ENCODE peak calls at places on chromosomes 13 and 19, in five cellular contexts. G, D, W, T and P are unnamed samples.

GRCh38 chr13:80577951-80578670 is 237.2 kb upstream of the SPRY2 start:
- DNase-seq in W (no peak), D (no peak), G (no peak), T (peak; percentile 4), P (no peak)

GRCh38 chr13:45367358-45367757 is 26.4 kb upstream of the TPT1 start:
- DNase-seq in W (no peak), T (peak; percentile 98), G (peak; percentile 21), D (peak; percentile 77), P (peak; percentile 72)

GRCh38 chr13:79548886-79549285 is 67.9 kb downstream of the NDFIP2 start:
- DNase-seq in W (no peak), D (no peak), G (no peak), T (peak; percentile 33), P (no peak)

GRCh38 chr13:80379245-80379644 is 38.3 kb upstream of the SPRY2 start:
- DNase-seq in G (no peak), D (no peak), W (no peak), T (peak; percentile 94), P (no peak)

GRCh38 chr19:9671654-9672053 is 3.2 kb downstream of the ZNF562 start:
- DNase-seq in G (no peak), T (peak; percentile 19), W (no peak), D (no peak), P (no peak)

GRCh38 chr19:33085570-33086128 is 4.7 kb downstream of the GPATCH1 start:
- DNase-seq in W (no peak), D (no peak), G (no peak), T (no peak), P (no peak)

GRCh38 chr13:77014906-77015685 is 11.9 kb downstream of the FBXL3 start:
- DNase-seq in W (no peak), D (no peak), T (no peak), G (no peak), P (no peak)

GRCh38 chr13:67048793-67049150 is 181.4 kb downstream of the PCDH9 start:
- DNase-seq in G (no peak), D (no peak), W (no peak), T (peak; percentile 84), P (no peak)

GRCh38 chr19:38679839-38680238 is 32.4 kb downstream of the ACTN4 start:
- DNase-seq in W (no peak), G (no peak), T (peak; percentile 88), D (no peak), P (no peak)

GRCh38 chr19:1991516-1991915 is 24.0 kb downstream of the BTBD2 start:
- DNase-seq in G (no peak), T (no peak), W (no peak), D (no peak), P (no peak)

GRCh38 chr13:93029536-93029935 is 197.1 kb upstream of the GPC6 start:
- DNase-seq in D (no peak), T (no peak), G (no peak), W (no peak), P (no peak)

GRCh38 chr19:7722231-7722651 is 9.7 kb downstream of the CLEC4G start:
- DNase-seq in G (no peak), T (no peak), W (no peak), D (no peak), P (no peak)

GRCh38 chr13:72726721-72727416 is 560 bp downstream of the MZT1 start:
- DNase-seq in G (peak; percentile 22), W (peak; percentile 32), D (peak; percentile 23), T (no peak), P (peak; percentile 75)

GRCh38 chr19:13033819-13034611 is 38.7 kb downstream of the NFIX start:
- DNase-seq in W (peak; percentile 77), D (peak; percentile 50), G (peak; percentile 76), T (peak; percentile 37), P (peak; percentile 87)

GRCh38 chr13:30403491-30403890 is 18.8 kb upstream of the UBE2L5 start:
- DNase-seq in T (no peak), W (no peak), G (no peak), D (no peak), P (no peak)

GRCh38 chr19:28199323-28199722 is 1013.6 kb downstream of the UQCRFS1 start:
- DNase-seq in W (no peak), T (no peak), D (no peak), G (no peak), P (no peak)

GRCh38 chr13:99464441-99464949 is 36.8 kb upstream of the TM9SF2 start:
- DNase-seq in D (no peak), G (no peak), W (no peak), T (no peak), P (no peak)

GRCh38 chr13:107712145-107712544 is 503.2 kb downstream of the LIG4 start:
- DNase-seq in T (peak; percentile 58), D (no peak), W (no peak), G (no peak), P (no peak)

GRCh38 chr19:34994643-34995471 is 5.3 kb upstream of the GRAMD1A start:
- DNase-seq in T (no peak), G (no peak), D (no peak), W (no peak), P (no peak)

GRCh38 chr13:31674056-31674455 is 65.3 kb upstream of the RXFP2 start:
- DNase-seq in W (no peak), G (no peak), D (no peak), T (no peak), P (no peak)

GRCh38 chr19:14061081-14061749 is 661 bp downstream of the PALM3 start:
- DNase-seq in W (no peak), D (no peak), T (no peak), G (no peak), P (no peak)

GRCh38 chr19:43957891-43958290 is 6.9 kb downstream of the ZNF221 start:
- DNase-seq in T (peak; percentile 55), G (no peak), W (no peak), D (no peak), P (no peak)